ENCODE peak calls at places on chromosome 12, in six cellular contexts. One of them, this sample, is unnamed.

GRCh38 chr12:94590428-94590827 is 59.9 kb downstream of the TMCC3 start:
- DNase-seq in CD8-positive, alpha-beta memory T cell: no peak
- DNase-seq in GDM1: no peak
- DNase-seq in NCI-H510A: no peak
- DNase-seq in epithelial cell of esophagus: no peak
- DNase-seq in AG04449: no peak
- DNase-seq in this sample: no peak

GRCh38 chr12:3043406-3043805 is 33.8 kb upstream of the TSPAN9 start:
- DNase-seq in CD8-positive, alpha-beta memory T cell: no peak
- DNase-seq in AG04449: no peak
- DNase-seq in epithelial cell of esophagus: no peak
- DNase-seq in NCI-H510A: no peak
- DNase-seq in GDM1: no peak
- DNase-seq in this sample: no peak

GRCh38 chr12:49201595-49202295 is 12.9 kb upstream of the TUBA1A start:
- DNase-seq in NCI-H510A: peak; percentile 37
- DNase-seq in AG04449: no peak
- DNase-seq in GDM1: no peak
- DNase-seq in CD8-positive, alpha-beta memory T cell: no peak
- DNase-seq in epithelial cell of esophagus: peak; percentile 25
- DNase-seq in this sample: peak; percentile 44

GRCh38 chr12:81668475-81668874 is 90.7 kb downstream of the PPFIA2 start:
- DNase-seq in GDM1: no peak
- DNase-seq in epithelial cell of esophagus: peak; percentile 86
- DNase-seq in NCI-H510A: no peak
- DNase-seq in AG04449: no peak
- DNase-seq in CD8-positive, alpha-beta memory T cell: no peak
- DNase-seq in this sample: no peak

GRCh38 chr12:39272934-39273770 is 169.8 kb downstream of the KIF21A start:
- DNase-seq in epithelial cell of esophagus: peak; percentile 49
- DNase-seq in CD8-positive, alpha-beta memory T cell: no peak
- DNase-seq in NCI-H510A: no peak
- DNase-seq in GDM1: no peak
- DNase-seq in AG04449: no peak
- DNase-seq in this sample: no peak

GRCh38 chr12:122308811-122309210 is 42.5 kb upstream of the VPS33A start:
- DNase-seq in CD8-positive, alpha-beta memory T cell: no peak
- DNase-seq in GDM1: no peak
- DNase-seq in epithelial cell of esophagus: no peak
- DNase-seq in AG04449: no peak
- DNase-seq in NCI-H510A: no peak
- DNase-seq in this sample: no peak

GRCh38 chr12:106248177-106248848 is 493 bp upstream of the CKAP4 start:
- DNase-seq in CD8-positive, alpha-beta memory T cell: peak; percentile 26
- DNase-seq in NCI-H510A: no peak
- DNase-seq in AG04449: no peak
- DNase-seq in GDM1: no peak
- DNase-seq in epithelial cell of esophagus: peak; percentile 60
- DNase-seq in this sample: no peak

GRCh38 chr12:107580750-107581529 is 104.7 kb upstream of the PWP1 start:
- DNase-seq in NCI-H510A: no peak
- DNase-seq in AG04449: no peak
- DNase-seq in CD8-positive, alpha-beta memory T cell: no peak
- DNase-seq in GDM1: no peak
- DNase-seq in epithelial cell of esophagus: peak; percentile 24
- DNase-seq in this sample: no peak

GRCh38 chr12:124482567-124482893 is 84.9 kb downstream of the NCOR2 start:
- DNase-seq in NCI-H510A: no peak
- DNase-seq in epithelial cell of esophagus: no peak
- DNase-seq in GDM1: no peak
- DNase-seq in AG04449: no peak
- DNase-seq in CD8-positive, alpha-beta memory T cell: no peak
- DNase-seq in this sample: no peak

GRCh38 chr12:100229036-100229635 is 28.5 kb downstream of the ACTR6 start:
- DNase-seq in NCI-H510A: no peak
- DNase-seq in epithelial cell of esophagus: peak; percentile 70
- DNase-seq in CD8-positive, alpha-beta memory T cell: no peak
- DNase-seq in AG04449: no peak
- DNase-seq in GDM1: no peak
- DNase-seq in this sample: no peak

GRCh38 chr12:118120579-118121363 is 15.2 kb upstream of the PEBP1 start:
- DNase-seq in epithelial cell of esophagus: peak; percentile 65
- DNase-seq in CD8-positive, alpha-beta memory T cell: peak; percentile 59
- DNase-seq in GDM1: peak; percentile 3
- DNase-seq in NCI-H510A: peak; percentile 60
- DNase-seq in AG04449: no peak
- DNase-seq in this sample: peak; percentile 68

GRCh38 chr12:128823216-128823915 is 392 bp downstream of the SLC15A4 start:
- DNase-seq in AG04449: no peak
- DNase-seq in GDM1: no peak
- DNase-seq in epithelial cell of esophagus: no peak
- DNase-seq in CD8-positive, alpha-beta memory T cell: peak; percentile 26
- DNase-seq in NCI-H510A: peak; percentile 54
- DNase-seq in this sample: no peak

GRCh38 chr12:27333311-27334009 is 824 bp downstream of the BMAL2 start:
- DNase-seq in GDM1: peak; percentile 33
- DNase-seq in epithelial cell of esophagus: peak; percentile 62
- DNase-seq in AG04449: no peak
- DNase-seq in CD8-positive, alpha-beta memory T cell: peak; percentile 7
- DNase-seq in NCI-H510A: no peak
- DNase-seq in this sample: peak; percentile 30

GRCh38 chr12:130218682-130219081 is 56.4 kb downstream of the FZD10 start:
- DNase-seq in AG04449: no peak
- DNase-seq in epithelial cell of esophagus: no peak
- DNase-seq in NCI-H510A: no peak
- DNase-seq in CD8-positive, alpha-beta memory T cell: no peak
- DNase-seq in GDM1: no peak
- DNase-seq in this sample: no peak

GRCh38 chr12:31991146-31991545 is 31.9 kb downstream of the RESF1 start:
- DNase-seq in CD8-positive, alpha-beta memory T cell: no peak
- DNase-seq in GDM1: no peak
- DNase-seq in NCI-H510A: no peak
- DNase-seq in epithelial cell of esophagus: no peak
- DNase-seq in AG04449: no peak
- DNase-seq in this sample: no peak

GRCh38 chr12:15978431-15978950 is 67.4 kb downstream of the DERA start:
- DNase-seq in GDM1: no peak
- DNase-seq in CD8-positive, alpha-beta memory T cell: no peak
- DNase-seq in AG04449: peak; percentile 46
- DNase-seq in NCI-H510A: no peak
- DNase-seq in epithelial cell of esophagus: peak; percentile 67
- DNase-seq in this sample: no peak

GRCh38 chr12:72368298-72368697 is 96.1 kb downstream of the TRHDE start:
- DNase-seq in GDM1: no peak
- DNase-seq in AG04449: no peak
- DNase-seq in epithelial cell of esophagus: no peak
- DNase-seq in CD8-positive, alpha-beta memory T cell: no peak
- DNase-seq in NCI-H510A: no peak
- DNase-seq in this sample: no peak

GRCh38 chr12:110689002-110689600 is at the start of gene HVCN1:
- DNase-seq in NCI-H510A: no peak
- DNase-seq in epithelial cell of esophagus: peak; percentile 17
- DNase-seq in AG04449: no peak
- DNase-seq in CD8-positive, alpha-beta memory T cell: peak; percentile 46
- DNase-seq in GDM1: no peak
- DNase-seq in this sample: no peak

GRCh38 chr12:89040146-89040964 is 311.9 kb downstream of the DUSP6 start:
- DNase-seq in AG04449: peak; percentile 36
- DNase-seq in CD8-positive, alpha-beta memory T cell: peak; percentile 27
- DNase-seq in NCI-H510A: peak; percentile 79
- DNase-seq in epithelial cell of esophagus: peak; percentile 56
- DNase-seq in GDM1: peak; percentile 74
- DNase-seq in this sample: peak; percentile 77

GRCh38 chr12:91103101-91103500 is 8.2 kb downstream of the LUM start:
- DNase-seq in CD8-positive, alpha-beta memory T cell: no peak
- DNase-seq in epithelial cell of esophagus: no peak
- DNase-seq in GDM1: no peak
- DNase-seq in AG04449: no peak
- DNase-seq in NCI-H510A: no peak
- DNase-seq in this sample: no peak

GRCh38 chr12:49950310-49951251 is at the start of gene AQP2:
- DNase-seq in GDM1: no peak
- DNase-seq in CD8-positive, alpha-beta memory T cell: no peak
- DNase-seq in AG04449: no peak
- DNase-seq in epithelial cell of esophagus: no peak
- DNase-seq in NCI-H510A: no peak
- DNase-seq in this sample: no peak

GRCh38 chr12:3202734-3203446 is 125.7 kb downstream of the TSPAN9 start:
- DNase-seq in GDM1: no peak
- DNase-seq in CD8-positive, alpha-beta memory T cell: peak; percentile 16
- DNase-seq in AG04449: no peak
- DNase-seq in epithelial cell of esophagus: peak; percentile 49
- DNase-seq in NCI-H510A: no peak
- DNase-seq in this sample: peak; percentile 31

GRCh38 chr12:46531059-46531785 is 158.6 kb upstream of the SLC38A2 start:
- DNase-seq in AG04449: no peak
- DNase-seq in NCI-H510A: no peak
- DNase-seq in epithelial cell of esophagus: no peak
- DNase-seq in CD8-positive, alpha-beta memory T cell: no peak
- DNase-seq in GDM1: no peak
- DNase-seq in this sample: no peak

GRCh38 chr12:122021193-122021821 is 377 bp upstream of the BCL7A start:
- DNase-seq in GDM1: no peak
- DNase-seq in AG04449: no peak
- DNase-seq in epithelial cell of esophagus: peak; percentile 36
- DNase-seq in CD8-positive, alpha-beta memory T cell: no peak
- DNase-seq in NCI-H510A: no peak
- DNase-seq in this sample: no peak

GRCh38 chr12:29102739-29103138 is 46.3 kb upstream of the FAR2 start:
- DNase-seq in epithelial cell of esophagus: no peak
- DNase-seq in GDM1: no peak
- DNase-seq in CD8-positive, alpha-beta memory T cell: no peak
- DNase-seq in NCI-H510A: no peak
- DNase-seq in AG04449: no peak
- DNase-seq in this sample: no peak

GRCh38 chr12:18468521-18469075 is 207.3 kb downstream of the PIK3C2G start:
- DNase-seq in AG04449: peak; percentile 29
- DNase-seq in NCI-H510A: no peak
- DNase-seq in GDM1: no peak
- DNase-seq in epithelial cell of esophagus: peak; percentile 88
- DNase-seq in CD8-positive, alpha-beta memory T cell: no peak
- DNase-seq in this sample: no peak

GRCh38 chr12:118714051-118714460 is 267.3 kb upstream of the SRRM4 start:
- DNase-seq in CD8-positive, alpha-beta memory T cell: no peak
- DNase-seq in GDM1: peak; percentile 37
- DNase-seq in NCI-H510A: peak; percentile 40
- DNase-seq in AG04449: no peak
- DNase-seq in epithelial cell of esophagus: no peak
- DNase-seq in this sample: peak; percentile 69

GRCh38 chr12:14366211-14366762 is 805 bp downstream of the ATF7IP start:
- DNase-seq in epithelial cell of esophagus: peak; percentile 43
- DNase-seq in AG04449: no peak
- DNase-seq in GDM1: no peak
- DNase-seq in CD8-positive, alpha-beta memory T cell: no peak
- DNase-seq in NCI-H510A: no peak
- DNase-seq in this sample: no peak

GRCh38 chr12:105296116-105297095 is 34.1 kb upstream of the C12orf75 start:
- DNase-seq in AG04449: no peak
- DNase-seq in GDM1: no peak
- DNase-seq in NCI-H510A: no peak
- DNase-seq in CD8-positive, alpha-beta memory T cell: no peak
- DNase-seq in epithelial cell of esophagus: no peak
- DNase-seq in this sample: no peak

GRCh38 chr12:132926417-132926833 is 29.7 kb downstream of the ZNF605 start:
- DNase-seq in epithelial cell of esophagus: no peak
- DNase-seq in AG04449: no peak
- DNase-seq in NCI-H510A: no peak
- DNase-seq in GDM1: no peak
- DNase-seq in CD8-positive, alpha-beta memory T cell: no peak
- DNase-seq in this sample: no peak

This sample was measured in NCI-H2107.